ENCODE peak calls at places on chromosomes 7 and 10, in six cellular contexts. O, R, L, U, G and P are unnamed samples.

GRCh38 chr10:121661451-121661851 is 63.2 kb upstream of the FGFR2 start:
- DNase-seq in O (no peak), R (no peak), L (no peak), U (no peak), G (no peak), P (no peak)

GRCh38 chr10:103284170-103284569 is 7.2 kb downstream of the INA start:
- DNase-seq in O (peak; percentile 89), R (no peak), L (peak; percentile 50), U (peak; percentile 92), G (peak; percentile 11), P (no peak)

GRCh38 chr10:25174461-25175230 is at the start of gene GPR158:
- DNase-seq in O (peak; percentile 86), R (peak; percentile 91), L (peak; percentile 82), U (peak; percentile 97), G (peak; percentile 73), P (peak; percentile 29)

GRCh38 chr7:42144253-42145002 is 92.6 kb downstream of the GLI3 start:
- DNase-seq in O (peak; percentile 92), R (no peak), L (peak; percentile 63), U (peak; percentile 37), G (no peak), P (no peak)

GRCh38 chr10:116774728-116775151 is 32.4 kb upstream of the HSPA12A start:
- DNase-seq in O (no peak), R (no peak), L (no peak), U (no peak), G (no peak), P (no peak)

GRCh38 chr10:79200346-79200745 is 131.6 kb downstream of the ZMIZ1 start:
- DNase-seq in O (no peak), R (no peak), L (no peak), U (no peak), G (no peak), P (no peak)

GRCh38 chr7:156907656-156908055 is 14.7 kb upstream of the LMBR1 start:
- DNase-seq in O (peak; percentile 96), R (no peak), L (peak; percentile 75), U (peak; percentile 51), G (peak; percentile 57), P (no peak)

GRCh38 chr10:133143200-133143533 is 16.9 kb upstream of the KNDC1 start:
- DNase-seq in O (no peak), R (no peak), L (no peak), U (no peak), G (no peak), P (no peak)

GRCh38 chr10:77763453-77764430 is 126.1 kb upstream of the KCNMA1 start:
- DNase-seq in O (no peak), R (no peak), L (peak; percentile 22), U (no peak), G (peak; percentile 21), P (no peak)

GRCh38 chr7:42238709-42239395 is 1.8 kb upstream of the GLI3 start:
- DNase-seq in O (peak; percentile 49), R (no peak), L (peak; percentile 91), U (peak; percentile 87), G (peak; percentile 78), P (no peak)

GRCh38 chr10:114163062-114163861 is 10.7 kb downstream of the CCDC186 start:
- DNase-seq in O (peak; percentile 33), R (no peak), L (peak; percentile 36), U (peak; percentile 59), G (no peak), P (no peak)

GRCh38 chr7:36037121-36037662 is 115.9 kb upstream of the EEPD1 start:
- DNase-seq in O (peak; percentile 32), R (peak; percentile 70), L (peak; percentile 75), U (peak; percentile 97), G (peak; percentile 52), P (no peak)

GRCh38 chr7:5064391-5065106 is 18.9 kb downstream of the RBAK start:
- DNase-seq in O (peak; percentile 19), R (no peak), L (peak; percentile 35), U (peak; percentile 54), G (no peak), P (no peak)

GRCh38 chr10:129933456-129934092 is 30.5 kb downstream of the EBF3 start:
- DNase-seq in O (no peak), R (peak; percentile 10), L (no peak), U (no peak), G (no peak), P (no peak)

GRCh38 chr7:141511370-141512335 is 39.6 kb upstream of the AGK start:
- DNase-seq in O (no peak), R (no peak), L (peak; percentile 20), U (no peak), G (no peak), P (no peak)

GRCh38 chr10:88008866-88009470 is 145.5 kb downstream of the PTEN start:
- DNase-seq in O (peak; percentile 8), R (no peak), L (peak; percentile 4), U (no peak), G (no peak), P (no peak)

GRCh38 chr10:34505338-34505737 is 309.8 kb downstream of the PARD3 start:
- DNase-seq in O (peak; percentile 13), R (no peak), L (no peak), U (no peak), G (peak; percentile 76), P (no peak)

GRCh38 chr7:152674860-152675760 is 831 bp downstream of the XRCC2 start:
- DNase-seq in O (no peak), R (no peak), L (peak; percentile 25), U (peak; percentile 15), G (peak; percentile 38), P (no peak)

GRCh38 chr10:77849039-77849664 is 77.4 kb downstream of the DLG5 start:
- DNase-seq in O (no peak), R (no peak), L (no peak), U (peak; percentile 31), G (no peak), P (no peak)

GRCh38 chr10:103295391-103296044 is 18.6 kb downstream of the INA start:
- DNase-seq in O (peak; percentile 55), R (no peak), L (peak; percentile 76), U (peak; percentile 95), G (peak; percentile 57), P (no peak)

GRCh38 chr7:26500749-26501352 is 209.2 kb downstream of the SNX10 start:
- DNase-seq in O (no peak), R (no peak), L (peak; percentile 60), U (peak; percentile 11), G (peak; percentile 30), P (no peak)

GRCh38 chr7:2106920-2107319 is 125.8 kb downstream of the MAD1L1 start:
- DNase-seq in O (no peak), R (no peak), L (peak; percentile 40), U (no peak), G (peak; percentile 29), P (no peak)

GRCh38 chr10:35913628-35914027 is 271.5 kb upstream of the FZD8 start:
- DNase-seq in O (no peak), R (no peak), L (peak; percentile 84), U (peak; percentile 76), G (peak; percentile 59), P (no peak)

GRCh38 chr7:92813390-92814024 is 22.9 kb downstream of the CDK6 start:
- DNase-seq in O (no peak), R (no peak), L (peak; percentile 75), U (peak; percentile 50), G (peak; percentile 31), P (no peak)

GRCh38 chr10:132850246-132850645 is 64.3 kb upstream of the NKX6-2 start:
- DNase-seq in O (no peak), R (no peak), L (no peak), U (no peak), G (no peak), P (no peak)

GRCh38 chr10:71632896-71633600 is 86.5 kb downstream of the C10orf105 start:
- DNase-seq in O (no peak), R (no peak), L (no peak), U (no peak), G (no peak), P (no peak)

GRCh38 chr10:114635101-114635500 is 23.0 kb downstream of the ABLIM1 start:
- DNase-seq in O (no peak), R (no peak), L (no peak), U (peak; percentile 18), G (no peak), P (no peak)

GRCh38 chr7:69078997-69079769 is 519.1 kb upstream of the AUTS2 start:
- DNase-seq in O (no peak), R (no peak), L (no peak), U (no peak), G (no peak), P (no peak)

GRCh38 chr7:36684951-36685350 is 39.3 kb downstream of the AOAH start:
- DNase-seq in O (no peak), R (no peak), L (no peak), U (no peak), G (no peak), P (no peak)

GRCh38 chr7:70710011-70710480 is 421.9 kb upstream of the GALNT17 start:
- DNase-seq in O (no peak), R (no peak), L (peak; percentile 63), U (peak; percentile 89), G (peak; percentile 90), P (no peak)

GRCh38 chr7:81499262-81500116 is 270.4 kb downstream of the HGF start:
- DNase-seq in O (peak; percentile 87), R (no peak), L (peak; percentile 82), U (peak; percentile 81), G (peak; percentile 63), P (no peak)

GRCh38 chr10:7652121-7652520 is 14.6 kb downstream of the ITIH5 start:
- DNase-seq in O (no peak), R (no peak), L (peak; percentile 36), U (no peak), G (no peak), P (no peak)

GRCh38 chr10:129697463-129698247 is 230.6 kb downstream of the MGMT start:
- DNase-seq in O (no peak), R (no peak), L (no peak), U (no peak), G (no peak), P (no peak)

GRCh38 chr10:129101232-129101980 is 365.6 kb upstream of the MGMT start:
- DNase-seq in O (no peak), R (no peak), L (no peak), U (no peak), G (no peak), P (peak; percentile 21)

GRCh38 chr10:102504179-102504975 is 605 bp downstream of the SUFU start:
- DNase-seq in O (no peak), R (peak; percentile 33), L (peak; percentile 39), U (peak; percentile 44), G (peak; percentile 10), P (no peak)

GRCh38 chr10:126872768-126873167 is 32.5 kb upstream of the DOCK1 start:
- DNase-seq in O (no peak), R (no peak), L (peak; percentile 16), U (no peak), G (peak; percentile 46), P (no peak)

GRCh38 chr7:111424768-111425167 is 137.5 kb downstream of the IMMP2L start:
- DNase-seq in O (peak; percentile 58), R (no peak), L (peak; percentile 65), U (peak; percentile 31), G (peak; percentile 37), P (no peak)